ENCODE peak calls at places on chromosomes 1 and 21, in nine cellular contexts. Y is stimulated activated CD4-positive, alpha-beta T cell treated with anti-CD3 and anti-CD28 coated beads, TNF-alpha, amount 100 ng/mL, for 1 hour; W is left colon; I is mammary epithelial cell; D is HuH-7.5; H is cardiac muscle cell; V is AG04449; X is stimulated activated naive CD4-positive, alpha-beta T cell; M is NCI-H460. O is an unnamed sample.

GRCh38 chr1:214076004-214076320 is 88.2 kb downstream of the PROX1 start:
- DNase-seq in X (no peak), Y (no peak), D (no peak), H (no peak), W (no peak), V (no peak), M (no peak), I (no peak), O (no peak)

GRCh38 chr1:199101635-199102034 is 462.8 kb downstream of the PTPRC start:
- DNase-seq in W (no peak), V (no peak), H (no peak), I (no peak), X (no peak), M (no peak), Y (no peak), D (no peak), O (no peak)

GRCh38 chr1:147892731-147893214 is 9.8 kb upstream of the GJA8 start:
- DNase-seq in Y (no peak), M (peak), I (peak), V (peak), H (peak), W (no peak), D (peak), X (peak), O (no peak)

GRCh38 chr1:59814180-59814900 is 409 bp upstream of the HOOK1 start:
- DNase-seq in W (peak), M (peak), X (peak), V (no peak), Y (peak), H (peak), D (peak), I (peak), O (peak)

GRCh38 chr1:206800411-206800810 is 28.1 kb upstream of the IL10 start:
- DNase-seq in D (no peak), I (peak), X (no peak), M (no peak), Y (no peak), V (no peak), W (no peak), H (no peak), O (no peak)

GRCh38 chr1:211734791-211735190 is 59.4 kb upstream of the NEK2 start:
- DNase-seq in W (peak), Y (no peak), X (no peak), V (no peak), D (no peak), I (no peak), M (no peak), H (no peak), O (no peak)

GRCh38 chr1:219085988-219086387 is 87.7 kb upstream of the LYPLAL1 start:
- DNase-seq in X (no peak), M (no peak), D (no peak), I (peak), V (peak), Y (no peak), W (no peak), H (no peak), O (no peak)

GRCh38 chr1:103496014-103496635 is 29.4 kb upstream of the RNPC3 start:
- DNase-seq in X (no peak), D (no peak), M (no peak), V (no peak), H (no peak), Y (no peak), W (no peak), I (peak), O (no peak)

GRCh38 chr21:33064623-33064996 is 5.3 kb upstream of the OLIG1 start:
- DNase-seq in I (no peak), X (no peak), D (no peak), M (no peak), V (no peak), Y (no peak), H (no peak), W (no peak), O (no peak)

GRCh38 chr1:152870831-152871730 is 7.0 kb upstream of the SMCP start:
- DNase-seq in X (no peak), Y (no peak), V (no peak), H (peak), M (peak), D (peak), I (peak), W (no peak), O (no peak)

GRCh38 chr1:2210084-2210653 is 15.6 kb upstream of the FAAP20 start:
- DNase-seq in D (no peak), V (no peak), X (no peak), M (no peak), Y (no peak), H (no peak), I (peak), W (peak), O (no peak)

GRCh38 chr1:228463559-228464455 is 23.4 kb upstream of the RNF187 start:
- DNase-seq in H (no peak), Y (no peak), M (peak), D (no peak), V (no peak), X (no peak), I (no peak), W (no peak), O (no peak)

GRCh38 chr21:15159382-15160020 is 94.7 kb upstream of the NRIP1 start:
- DNase-seq in H (no peak), W (no peak), Y (no peak), I (no peak), M (no peak), D (no peak), V (no peak), X (no peak), O (no peak)